ENCODE peak calls at places on chromosome 9, in seven cellular contexts. One of them, this sample, is unnamed.

GRCh38 chr9:127930298-127931091 is at the start of gene PIP5KL1:
- DNase-seq in lower lobe of right lung: peak
- DNase-seq in tibial artery: peak
- DNase-seq in GM18507: peak
- DNase-seq in HTR-8/SVneo: peak
- DNase-seq in SK-MEL-5: peak
- DNase-seq in stimulated activated CD4-positive, alpha-beta T cell treated with anti-CD3 and anti-CD28 coated beads, Interleukin-4, amount 100 ng/mL, for 48 hours: peak
- DNase-seq in this sample: peak

GRCh38 chr9:103037508-103038477 is 42.7 kb downstream of the CYLC2 start:
- DNase-seq in HTR-8/SVneo: no peak
- DNase-seq in lower lobe of right lung: no peak
- DNase-seq in GM18507: no peak
- DNase-seq in tibial artery: no peak
- DNase-seq in stimulated activated CD4-positive, alpha-beta T cell treated with anti-CD3 and anti-CD28 coated beads, Interleukin-4, amount 100 ng/mL, for 48 hours: no peak
- DNase-seq in SK-MEL-5: no peak
- DNase-seq in this sample: peak

GRCh38 chr9:1231998-1232919 is 182.1 kb downstream of the DMRT2 start:
- DNase-seq in stimulated activated CD4-positive, alpha-beta T cell treated with anti-CD3 and anti-CD28 coated beads, Interleukin-4, amount 100 ng/mL, for 48 hours: no peak
- DNase-seq in lower lobe of right lung: peak
- DNase-seq in tibial artery: peak
- DNase-seq in SK-MEL-5: no peak
- DNase-seq in GM18507: no peak
- DNase-seq in HTR-8/SVneo: no peak
- DNase-seq in this sample: no peak

GRCh38 chr9:95848764-95849163 is 26.7 kb upstream of the ERCC6L2 start:
- DNase-seq in SK-MEL-5: no peak
- DNase-seq in stimulated activated CD4-positive, alpha-beta T cell treated with anti-CD3 and anti-CD28 coated beads, Interleukin-4, amount 100 ng/mL, for 48 hours: no peak
- DNase-seq in tibial artery: no peak
- DNase-seq in GM18507: no peak
- DNase-seq in lower lobe of right lung: no peak
- DNase-seq in HTR-8/SVneo: no peak
- DNase-seq in this sample: no peak

GRCh38 chr9:7006417-7006816 is 248.6 kb downstream of the KDM4C start:
- DNase-seq in tibial artery: no peak
- DNase-seq in HTR-8/SVneo: no peak
- DNase-seq in stimulated activated CD4-positive, alpha-beta T cell treated with anti-CD3 and anti-CD28 coated beads, Interleukin-4, amount 100 ng/mL, for 48 hours: no peak
- DNase-seq in SK-MEL-5: no peak
- DNase-seq in GM18507: no peak
- DNase-seq in lower lobe of right lung: no peak
- DNase-seq in this sample: no peak

GRCh38 chr9:4143951-4144717 is 155.7 kb downstream of the GLIS3 start:
- DNase-seq in lower lobe of right lung: no peak
- DNase-seq in SK-MEL-5: no peak
- DNase-seq in tibial artery: no peak
- DNase-seq in HTR-8/SVneo: no peak
- DNase-seq in stimulated activated CD4-positive, alpha-beta T cell treated with anti-CD3 and anti-CD28 coated beads, Interleukin-4, amount 100 ng/mL, for 48 hours: no peak
- DNase-seq in GM18507: no peak
- DNase-seq in this sample: no peak

GRCh38 chr9:108374606-108375005 is 481.2 kb downstream of the ACTL7B start:
- DNase-seq in HTR-8/SVneo: no peak
- DNase-seq in GM18507: no peak
- DNase-seq in tibial artery: no peak
- DNase-seq in SK-MEL-5: no peak
- DNase-seq in lower lobe of right lung: no peak
- DNase-seq in stimulated activated CD4-positive, alpha-beta T cell treated with anti-CD3 and anti-CD28 coated beads, Interleukin-4, amount 100 ng/mL, for 48 hours: no peak
- DNase-seq in this sample: no peak

GRCh38 chr9:120892748-120893584 is 16.0 kb upstream of the PHF19 start:
- DNase-seq in lower lobe of right lung: no peak
- DNase-seq in GM18507: peak
- DNase-seq in tibial artery: no peak
- DNase-seq in HTR-8/SVneo: peak
- DNase-seq in SK-MEL-5: peak
- DNase-seq in stimulated activated CD4-positive, alpha-beta T cell treated with anti-CD3 and anti-CD28 coated beads, Interleukin-4, amount 100 ng/mL, for 48 hours: no peak
- DNase-seq in this sample: peak

GRCh38 chr9:37575511-37575914 is 667 bp downstream of the FBXO10 start:
- DNase-seq in GM18507: no peak
- DNase-seq in SK-MEL-5: no peak
- DNase-seq in lower lobe of right lung: no peak
- DNase-seq in stimulated activated CD4-positive, alpha-beta T cell treated with anti-CD3 and anti-CD28 coated beads, Interleukin-4, amount 100 ng/mL, for 48 hours: no peak
- DNase-seq in tibial artery: peak
- DNase-seq in HTR-8/SVneo: no peak
- DNase-seq in this sample: no peak

GRCh38 chr9:18245911-18246310 is 228.0 kb upstream of the ADAMTSL1 start:
- DNase-seq in SK-MEL-5: peak
- DNase-seq in tibial artery: no peak
- DNase-seq in lower lobe of right lung: no peak
- DNase-seq in stimulated activated CD4-positive, alpha-beta T cell treated with anti-CD3 and anti-CD28 coated beads, Interleukin-4, amount 100 ng/mL, for 48 hours: no peak
- DNase-seq in GM18507: no peak
- DNase-seq in HTR-8/SVneo: no peak
- DNase-seq in this sample: peak

This sample was measured in OCI-M1.